ENCODE peak calls at places on chromosomes 6 and 20, in six cellular contexts. One of them, this sample, is unnamed.

GRCh38 chr20:56453347-56453746 is 15.1 kb upstream of the RTF2 start:
- DNase-seq in fibroblast of the aortic adventitia: no peak
- DNase-seq in right atrium auricular region: no peak
- DNase-seq in CD4-positive, alpha-beta memory T cell: no peak
- DNase-seq in AG04450: no peak
- DNase-seq in coronary artery: no peak
- DNase-seq in this sample: no peak

GRCh38 chr6:28511628-28512300 is 3.8 kb downstream of the GPX6 start:
- DNase-seq in AG04450: no peak
- DNase-seq in CD4-positive, alpha-beta memory T cell: no peak
- DNase-seq in fibroblast of the aortic adventitia: no peak
- DNase-seq in coronary artery: no peak
- DNase-seq in right atrium auricular region: no peak
- DNase-seq in this sample: no peak

GRCh38 chr20:437787-438486 is 24.4 kb downstream of the TBC1D20 start:
- DNase-seq in AG04450: no peak
- DNase-seq in coronary artery: no peak
- DNase-seq in right atrium auricular region: no peak
- DNase-seq in fibroblast of the aortic adventitia: no peak
- DNase-seq in CD4-positive, alpha-beta memory T cell: peak
- DNase-seq in this sample: peak

GRCh38 chr6:155327326-155328073 is 13.2 kb upstream of the TFB1M start:
- DNase-seq in CD4-positive, alpha-beta memory T cell: peak
- DNase-seq in fibroblast of the aortic adventitia: peak
- DNase-seq in AG04450: peak
- DNase-seq in right atrium auricular region: peak
- DNase-seq in coronary artery: no peak
- DNase-seq in this sample: peak

GRCh38 chr6:4101298-4101697 is 22.4 kb upstream of the FAM217A start:
- DNase-seq in fibroblast of the aortic adventitia: no peak
- DNase-seq in right atrium auricular region: no peak
- DNase-seq in AG04450: no peak
- DNase-seq in CD4-positive, alpha-beta memory T cell: no peak
- DNase-seq in coronary artery: no peak
- DNase-seq in this sample: no peak

GRCh38 chr6:131923356-131923755 is 27.8 kb downstream of the CCN2 start:
- DNase-seq in CD4-positive, alpha-beta memory T cell: peak
- DNase-seq in coronary artery: no peak
- DNase-seq in AG04450: no peak
- DNase-seq in fibroblast of the aortic adventitia: peak
- DNase-seq in right atrium auricular region: no peak
- DNase-seq in this sample: peak

GRCh38 chr6:53986165-53986720 is 125.0 kb upstream of the MLIP start:
- DNase-seq in CD4-positive, alpha-beta memory T cell: no peak
- DNase-seq in fibroblast of the aortic adventitia: peak
- DNase-seq in coronary artery: no peak
- DNase-seq in AG04450: peak
- DNase-seq in right atrium auricular region: no peak
- DNase-seq in this sample: peak

GRCh38 chr6:144262470-144263369 is 22.4 kb upstream of the UTRN start:
- DNase-seq in right atrium auricular region: no peak
- DNase-seq in fibroblast of the aortic adventitia: no peak
- DNase-seq in coronary artery: no peak
- DNase-seq in CD4-positive, alpha-beta memory T cell: peak
- DNase-seq in AG04450: no peak
- DNase-seq in this sample: no peak

GRCh38 chr6:47064274-47064673 is 22.1 kb upstream of the ADGRF1 start:
- DNase-seq in fibroblast of the aortic adventitia: no peak
- DNase-seq in AG04450: no peak
- DNase-seq in right atrium auricular region: no peak
- DNase-seq in coronary artery: no peak
- DNase-seq in CD4-positive, alpha-beta memory T cell: no peak
- DNase-seq in this sample: no peak

GRCh38 chr6:37845026-37845911 is 25.7 kb downstream of the ZFAND3 start:
- DNase-seq in AG04450: no peak
- DNase-seq in fibroblast of the aortic adventitia: peak
- DNase-seq in CD4-positive, alpha-beta memory T cell: no peak
- DNase-seq in coronary artery: no peak
- DNase-seq in right atrium auricular region: no peak
- DNase-seq in this sample: no peak

GRCh38 chr6:13689511-13690256 is 22.0 kb downstream of the RANBP9 start:
- DNase-seq in CD4-positive, alpha-beta memory T cell: no peak
- DNase-seq in fibroblast of the aortic adventitia: no peak
- DNase-seq in coronary artery: no peak
- DNase-seq in right atrium auricular region: no peak
- DNase-seq in AG04450: no peak
- DNase-seq in this sample: no peak

GRCh38 chr6:100464162-100464851 is 414 bp downstream of the SIM1 start:
- DNase-seq in AG04450: no peak
- DNase-seq in right atrium auricular region: no peak
- DNase-seq in CD4-positive, alpha-beta memory T cell: no peak
- DNase-seq in coronary artery: no peak
- DNase-seq in fibroblast of the aortic adventitia: no peak
- DNase-seq in this sample: no peak

GRCh38 chr6:85111481-85112001 is 338.3 kb upstream of the NT5E start:
- DNase-seq in fibroblast of the aortic adventitia: no peak
- DNase-seq in CD4-positive, alpha-beta memory T cell: no peak
- DNase-seq in coronary artery: no peak
- DNase-seq in right atrium auricular region: no peak
- DNase-seq in AG04450: no peak
- DNase-seq in this sample: no peak

GRCh38 chr6:99522531-99522930 is 7.3 kb upstream of the USP45 start:
- DNase-seq in AG04450: no peak
- DNase-seq in CD4-positive, alpha-beta memory T cell: no peak
- DNase-seq in right atrium auricular region: no peak
- DNase-seq in fibroblast of the aortic adventitia: peak
- DNase-seq in coronary artery: no peak
- DNase-seq in this sample: no peak

GRCh38 chr20:23265226-23265625 is 85.4 kb upstream of the NXT1 start:
- DNase-seq in right atrium auricular region: no peak
- DNase-seq in CD4-positive, alpha-beta memory T cell: no peak
- DNase-seq in coronary artery: peak
- DNase-seq in fibroblast of the aortic adventitia: no peak
- DNase-seq in AG04450: no peak
- DNase-seq in this sample: no peak

GRCh38 chr6:72622094-72622540 is 253 bp downstream of the KCNQ5 start:
- DNase-seq in coronary artery: peak
- DNase-seq in AG04450: no peak
- DNase-seq in right atrium auricular region: no peak
- DNase-seq in fibroblast of the aortic adventitia: peak
- DNase-seq in CD4-positive, alpha-beta memory T cell: peak
- DNase-seq in this sample: no peak

GRCh38 chr6:79522609-79523008 is 14.6 kb downstream of the LCA5 start:
- DNase-seq in right atrium auricular region: no peak
- DNase-seq in fibroblast of the aortic adventitia: no peak
- DNase-seq in CD4-positive, alpha-beta memory T cell: no peak
- DNase-seq in coronary artery: no peak
- DNase-seq in AG04450: no peak
- DNase-seq in this sample: no peak

GRCh38 chr6:5766260-5766659 is 240.5 kb downstream of the NRN1 start:
- DNase-seq in coronary artery: no peak
- DNase-seq in right atrium auricular region: no peak
- DNase-seq in CD4-positive, alpha-beta memory T cell: no peak
- DNase-seq in fibroblast of the aortic adventitia: no peak
- DNase-seq in AG04450: no peak
- DNase-seq in this sample: no peak

GRCh38 chr6:150491131-150491795 is 108.4 kb upstream of the PLEKHG1 start:
- DNase-seq in AG04450: no peak
- DNase-seq in coronary artery: no peak
- DNase-seq in right atrium auricular region: no peak
- DNase-seq in fibroblast of the aortic adventitia: peak
- DNase-seq in CD4-positive, alpha-beta memory T cell: peak
- DNase-seq in this sample: peak

GRCh38 chr6:52215787-52216186 is 28.5 kb downstream of the IL17F start:
- DNase-seq in right atrium auricular region: no peak
- DNase-seq in coronary artery: no peak
- DNase-seq in AG04450: no peak
- DNase-seq in CD4-positive, alpha-beta memory T cell: no peak
- DNase-seq in fibroblast of the aortic adventitia: no peak
- DNase-seq in this sample: no peak

GRCh38 chr6:40124924-40125323 is 190.7 kb upstream of the MOCS1 start:
- DNase-seq in coronary artery: no peak
- DNase-seq in fibroblast of the aortic adventitia: no peak
- DNase-seq in right atrium auricular region: no peak
- DNase-seq in AG04450: no peak
- DNase-seq in CD4-positive, alpha-beta memory T cell: no peak
- DNase-seq in this sample: no peak
- H3K4me3 ChIP-seq in coronary artery: no peak
- H3K4me3 ChIP-seq in fibroblast of the aortic adventitia: no peak
- H3K4me3 ChIP-seq in right atrium auricular region: no peak
- H3K4me3 ChIP-seq in AG04450: no peak
- H3K4me3 ChIP-seq in CD4-positive, alpha-beta memory T cell: no peak
- H3K4me3 ChIP-seq in this sample: no peak

DNA sequence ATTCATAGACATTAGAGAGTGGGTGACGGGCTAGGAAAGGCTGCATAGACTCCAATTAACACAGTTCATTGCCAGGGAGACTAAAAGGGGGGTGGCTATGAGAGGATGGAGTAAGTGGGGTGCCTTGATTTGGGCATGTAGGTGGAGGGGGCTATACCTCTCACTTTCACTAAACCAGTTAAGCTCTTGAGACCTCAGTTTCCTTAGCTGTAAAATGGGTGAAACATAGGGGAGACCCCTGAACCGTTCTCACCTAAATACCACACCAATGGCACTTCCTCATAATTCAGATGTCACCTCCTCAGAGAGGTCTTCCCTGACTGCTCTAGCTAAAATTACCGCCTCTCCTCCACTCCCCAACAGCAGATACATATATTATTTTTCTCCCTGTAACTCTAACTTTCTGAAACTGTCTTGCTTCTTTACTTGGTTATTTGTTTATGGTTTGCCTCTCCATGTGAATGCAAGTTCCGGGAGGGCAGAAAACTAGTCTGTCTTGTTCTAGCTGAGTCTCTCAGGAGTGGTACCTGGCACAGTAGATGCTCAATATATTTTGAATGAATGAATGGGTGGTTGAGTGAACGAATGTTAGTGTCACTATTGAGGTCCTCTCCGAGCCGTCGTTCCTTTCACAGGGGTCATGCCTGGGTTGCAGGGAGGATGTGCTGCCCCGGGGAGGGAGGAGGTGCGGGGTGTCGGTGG is 615 bp upstream of the EYA2 start:
- DNase-seq in right atrium auricular region: no peak
- DNase-seq in CD4-positive, alpha-beta memory T cell: no peak
- DNase-seq in fibroblast of the aortic adventitia: no peak
- DNase-seq in coronary artery: no peak
- DNase-seq in AG04450: no peak
- DNase-seq in this sample: no peak
- H3K4me3 ChIP-seq in right atrium auricular region: peak
- H3K4me3 ChIP-seq in CD4-positive, alpha-beta memory T cell: no peak
- H3K4me3 ChIP-seq in fibroblast of the aortic adventitia: no peak
- H3K4me3 ChIP-seq in coronary artery: peak
- H3K4me3 ChIP-seq in AG04450: peak
- H3K4me3 ChIP-seq in this sample: no peak

GRCh38 chr6:26200918-26201721 is 113.9 kb downstream of the HFE start:
- DNase-seq in fibroblast of the aortic adventitia: no peak
- DNase-seq in CD4-positive, alpha-beta memory T cell: no peak
- DNase-seq in coronary artery: no peak
- DNase-seq in right atrium auricular region: no peak
- DNase-seq in AG04450: no peak
- DNase-seq in this sample: no peak
- H3K4me3 ChIP-seq in fibroblast of the aortic adventitia: no peak
- H3K4me3 ChIP-seq in CD4-positive, alpha-beta memory T cell: no peak
- H3K4me3 ChIP-seq in coronary artery: no peak
- H3K4me3 ChIP-seq in right atrium auricular region: no peak
- H3K4me3 ChIP-seq in AG04450: no peak
- H3K4me3 ChIP-seq in this sample: no peak

GRCh38 chr20:37096415-37097039 is 730 bp upstream of the RBL1 start:
- DNase-seq in right atrium auricular region: no peak
- DNase-seq in fibroblast of the aortic adventitia: no peak
- DNase-seq in CD4-positive, alpha-beta memory T cell: no peak
- DNase-seq in coronary artery: no peak
- DNase-seq in AG04450: no peak
- DNase-seq in this sample: peak
- H3K4me3 ChIP-seq in right atrium auricular region: peak
- H3K4me3 ChIP-seq in fibroblast of the aortic adventitia: no peak
- H3K4me3 ChIP-seq in CD4-positive, alpha-beta memory T cell: peak
- H3K4me3 ChIP-seq in coronary artery: peak
- H3K4me3 ChIP-seq in AG04450: peak
- H3K4me3 ChIP-seq in this sample: peak